ENCODE peak calls at places on chromosomes 7 and 10, in five cellular contexts. P is T-helper 17 cell; V is activated T-cell treated with anti-CD3 and anti-CD28 coated beads for 1 hour; T is NCI-H1436; S is activated naive CD8-positive, alpha-beta T cell treated with anti-CD3 and anti-CD28 coated beads, Interleukin-2, amount 50 U/mL, for 24 hours. F is an unnamed sample.
A peak's percentile ranks its signal among the peaks of the same experiment; 100 is the strongest.

GRCh38 chr7:33886100-33886623 is 19.2 kb upstream of the BMPER start:
- DNase-seq in P (no peak), T (peak; percentile 29), V (no peak), S (no peak), F (no peak)

GRCh38 chr7:158924956-158925355 is 68.6 kb downstream of the DYNC2I1 start:
- DNase-seq in T (no peak), P (no peak), V (no peak), S (no peak), F (no peak)

GRCh38 chr7:77368974-77369373 is 47.2 kb downstream of the GSAP start:
- DNase-seq in S (no peak), P (no peak), V (no peak), T (no peak), F (no peak)

GRCh38 chr7:65839846-65840245 is 33.0 kb upstream of the VKORC1L1 start:
- DNase-seq in V (no peak), T (no peak), P (no peak), S (no peak), F (no peak)

GRCh38 chr10:119940487-119940886 is 48.0 kb downstream of the SEC23IP start:
- DNase-seq in V (no peak), T (no peak), S (no peak), P (no peak), F (no peak)

GRCh38 chr7:65955718-65956117 is 26.3 kb downstream of the GUSB start:
- DNase-seq in V (no peak), P (no peak), S (no peak), T (no peak), F (no peak)

GRCh38 chr7:17144313-17144712 is 154.1 kb upstream of the AHR start:
- DNase-seq in P (peak; percentile 45), S (peak; percentile 54), V (peak; percentile 20), T (no peak), F (peak; percentile 64)

GRCh38 chr10:24254180-24254579 is 45.2 kb downstream of the KIAA1217 start:
- DNase-seq in P (no peak), S (no peak), T (no peak), V (no peak), F (no peak)

GRCh38 chr10:99855479-99856071 is 73.1 kb downstream of the ABCC2 start:
- DNase-seq in S (no peak), P (no peak), T (no peak), V (no peak), F (no peak)

GRCh38 chr7:13829914-13830603 is 159.4 kb downstream of the ETV1 start:
- DNase-seq in S (no peak), T (peak; percentile 8), V (no peak), P (no peak), F (no peak)

GRCh38 chr10:97131702-97132101 is 54.1 kb downstream of the SLIT1 start:
- DNase-seq in T (no peak), P (no peak), V (no peak), S (no peak), F (no peak)

GRCh38 chr7:125484755-125485154 is 555.1 kb upstream of the POT1 start:
- DNase-seq in S (no peak), V (no peak), T (no peak), P (no peak), F (no peak)

GRCh38 chr10:115129752-115130151 is 36.6 kb downstream of the ATRNL1 start:
- DNase-seq in V (no peak), P (no peak), T (peak; percentile 51), S (no peak), F (no peak)

GRCh38 chr10:96719205-96719604 is 1.1 kb downstream of the PIK3AP1 start:
- DNase-seq in P (no peak), S (no peak), V (no peak), T (no peak), F (no peak)

GRCh38 chr10:104334965-104335650 is 3.2 kb downstream of the ITPRIP start:
- DNase-seq in T (peak; percentile 84), V (no peak), P (no peak), S (no peak), F (no peak)

GRCh38 chr10:12768156-12768731 is 233.3 kb downstream of the CCDC3 start:
- DNase-seq in T (no peak), S (no peak), P (no peak), V (no peak), F (no peak)

GRCh38 chr7:157485361-157485831 is 148.6 kb downstream of the DNAJB6 start:
- DNase-seq in V (no peak), P (no peak), T (no peak), S (no peak), F (peak; percentile 39)

GRCh38 chr7:29807179-29807841 is 1.0 kb downstream of the WIPF3 start:
- DNase-seq in P (no peak), T (no peak), S (no peak), V (no peak), F (no peak)

GRCh38 chr7:7884855-7885254 is 83.7 kb upstream of the GLCCI1 start:
- DNase-seq in V (no peak), P (no peak), T (no peak), S (no peak), F (no peak)

GRCh38 chr10:49749556-49750491 is 12.3 kb downstream of the OGDHL start:
- DNase-seq in V (no peak), S (no peak), T (no peak), P (no peak), F (no peak)

GRCh38 chr7:55545496-55545895 is 26.8 kb downstream of the VOPP1 start:
- DNase-seq in T (no peak), V (no peak), P (no peak), S (no peak), F (no peak)

GRCh38 chr7:1997537-1998076 is 235.1 kb downstream of the MAD1L1 start:
- DNase-seq in S (no peak), V (no peak), T (no peak), P (no peak), F (no peak)

GRCh38 chr10:109676703-109677102 is 246.6 kb downstream of the XPNPEP1 start:
- DNase-seq in T (no peak), P (no peak), V (no peak), S (no peak), F (no peak)

GRCh38 chr7:133530682-133531081 is 277.8 kb downstream of the EXOC4 start:
- DNase-seq in S (no peak), P (no peak), T (no peak), V (no peak), F (no peak)

GRCh38 chr7:91929463-91929862 is 11.2 kb upstream of the AKAP9 start:
- DNase-seq in P (no peak), S (no peak), T (no peak), V (no peak), F (no peak)

GRCh38 chr10:58701398-58702135 is 188.9 kb downstream of the BICC1 start:
- DNase-seq in T (no peak), S (no peak), V (no peak), P (no peak), F (no peak)

GRCh38 chr7:157930441-157930840 is 593.6 kb downstream of the DNAJB6 start:
- DNase-seq in P (no peak), T (peak; percentile 62), V (no peak), S (no peak), F (no peak)

GRCh38 chr10:131972474-131973071 is 9.2 kb downstream of the BNIP3 start:
- DNase-seq in P (peak; percentile 28), S (peak; percentile 23), V (no peak), T (no peak), F (peak; percentile 75)

GRCh38 chr7:149414745-149415390 is 46.0 kb downstream of the ZNF777 start:
- DNase-seq in S (peak; percentile 53), V (peak; percentile 48), P (peak; percentile 25), T (no peak), F (peak; percentile 32)

GRCh38 chr10:52066383-52066782 is 247.7 kb upstream of the DKK1 start:
- DNase-seq in S (no peak), P (no peak), V (no peak), T (no peak), F (no peak)

GRCh38 chr10:5147981-5148677 is 36.8 kb downstream of the AKR1C8 start:
- DNase-seq in P (no peak), T (no peak), S (no peak), V (no peak), F (no peak)

GRCh38 chr7:32506266-32507054 is 11.2 kb downstream of the AVL9 start:
- DNase-seq in P (no peak), S (peak; percentile 32), T (no peak), V (no peak), F (no peak)

GRCh38 chr7:37942934-37943610 is 22.6 kb downstream of the EPDR1 start:
- DNase-seq in S (no peak), T (no peak), V (no peak), P (no peak), F (no peak)

GRCh38 chr10:93837783-93838677 is 55.7 kb upstream of the SLC35G1 start:
- DNase-seq in T (no peak), P (no peak), S (no peak), V (no peak), F (no peak)

GRCh38 chr10:28431139-28431538 is 101.8 kb upstream of the WAC start:
- DNase-seq in P (no peak), T (no peak), S (no peak), V (no peak), F (no peak)